ENCODE peak calls at places on chromosomes 13 and 19, in seven cellular contexts. I, W, M, O, G, K and A are unnamed samples.
A peak's percentile ranks its signal among the peaks of the same experiment; 100 is the strongest.

GRCh38 chr13:25468330-25469178 is 96.8 kb downstream of the ATP8A2 start:
- DNase-seq in O (no peak), I (peak; percentile 61), G (no peak), W (no peak), K (no peak), M (no peak), A (peak; percentile 85)

GRCh38 chr13:87889241-87889640 is 218.1 kb downstream of the SLITRK5 start:
- DNase-seq in G (no peak), O (no peak), I (no peak), W (no peak), K (no peak), M (no peak), A (no peak)

GRCh38 chr19:5805465-5806132 is 732 bp downstream of the NRTN start:
- DNase-seq in I (peak; percentile 93), K (peak; percentile 88), O (peak; percentile 63), M (no peak), W (peak; percentile 89), G (peak; percentile 23), A (peak; percentile 95)

GRCh38 chr19:7575426-7576040 is 20.1 kb upstream of the CAMSAP3 start:
- DNase-seq in I (no peak), G (no peak), O (peak; percentile 30), K (no peak), M (peak; percentile 28), W (peak; percentile 30), A (no peak)

GRCh38 chr19:19459707-19460251 is 54.3 kb downstream of the GATAD2A start:
- DNase-seq in K (peak; percentile 78), W (no peak), M (peak; percentile 84), G (peak; percentile 58), O (peak; percentile 63), I (no peak), A (no peak)

GRCh38 chr19:19900574-19901444 is at the start of gene ZNF93:
- DNase-seq in W (peak; percentile 94), K (peak; percentile 89), G (peak; percentile 98), I (peak; percentile 97), O (peak; percentile 94), M (peak; percentile 96), A (peak; percentile 82)

GRCh38 chr13:110047511-110047910 is 259.4 kb downstream of the COL4A1 start:
- DNase-seq in M (peak; percentile 94), G (peak; percentile 92), K (no peak), O (no peak), W (no peak), I (peak; percentile 42), A (no peak)

GRCh38 chr19:47756953-47757608 is 11.7 kb downstream of the NOP53 start:
- DNase-seq in I (no peak), K (peak; percentile 52), M (no peak), G (no peak), O (no peak), W (no peak), A (no peak)

GRCh38 chr19:38057954-38058690 is 151.1 kb downstream of the SIPA1L3 start:
- DNase-seq in O (no peak), G (no peak), M (no peak), W (peak; percentile 49), I (no peak), K (peak; percentile 77), A (no peak)

GRCh38 chr19:53463263-53463662 is 4.3 kb upstream of the ZNF813 start:
- DNase-seq in K (no peak), O (no peak), M (peak; percentile 7), I (peak; percentile 12), W (no peak), G (peak; percentile 13), A (peak; percentile 19)

DNA sequence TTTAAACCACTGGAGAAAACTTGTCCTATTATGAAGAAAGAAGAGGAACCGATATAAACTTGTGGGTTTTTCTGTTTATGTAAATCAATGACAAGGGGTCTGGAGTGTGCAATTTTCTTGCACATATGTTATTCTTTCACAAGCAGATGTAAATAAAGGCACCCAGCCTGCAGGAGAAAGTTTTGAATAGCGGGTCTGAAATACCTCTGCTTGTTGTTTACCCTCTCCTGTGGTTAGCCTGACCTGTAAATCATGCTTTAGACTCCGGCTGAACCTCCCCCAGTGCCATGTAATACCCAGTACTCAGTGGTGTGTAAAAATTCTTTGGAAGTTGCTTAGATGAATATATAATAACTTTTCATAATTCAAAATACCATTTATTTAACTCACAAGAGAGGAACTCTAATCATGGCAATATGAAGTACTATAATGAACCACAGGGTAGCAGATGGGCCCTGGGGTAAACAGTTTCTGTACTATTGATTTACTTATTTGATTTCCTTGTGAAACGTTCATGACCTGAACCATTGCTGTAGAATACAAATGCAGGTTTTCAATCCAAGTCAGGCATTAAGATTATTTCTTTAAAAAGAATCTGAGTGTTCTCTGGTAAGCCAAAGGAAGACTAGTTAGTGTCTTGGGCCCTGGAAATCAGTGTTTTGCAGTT is 245.1 kb downstream of the LMO7 start:
- DNase-seq in O (no peak), G (peak; percentile 91), I (no peak), M (no peak), K (no peak), W (no peak), A (no peak)
- TF ChIP-seq CTCF in O (no peak), G (no peak), I (no peak), M (no peak), K (no peak), W (no peak), A (no peak)

DNA sequence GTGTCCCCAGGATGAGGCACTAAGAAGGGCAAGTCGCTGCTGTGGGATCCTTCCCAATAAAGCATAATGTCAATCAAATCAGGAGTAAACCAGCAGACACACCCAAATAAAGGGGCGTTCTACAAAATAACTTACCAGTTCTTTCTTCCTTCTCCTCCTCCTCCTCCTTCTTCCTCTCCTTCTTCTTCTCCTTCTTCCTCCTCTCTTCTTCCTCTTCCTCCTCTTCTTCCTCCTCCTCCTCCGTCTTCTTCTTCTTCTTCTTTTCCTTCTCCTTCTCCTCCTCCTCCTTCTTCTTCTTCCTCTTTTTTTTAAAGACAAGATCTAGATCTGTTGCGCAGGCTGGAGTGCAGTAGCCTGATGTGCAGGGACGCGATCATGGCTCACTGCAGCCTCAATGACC is 225.8 kb downstream of the UQCRFS1 start:
- DNase-seq in K (no peak), O (no peak), W (no peak), I (no peak), M (no peak), G (no peak), A (no peak)
- TF ChIP-seq CTCF in K (no peak), O (no peak), W (no peak), I (no peak), M (no peak), G (no peak), A (no peak)

DNA sequence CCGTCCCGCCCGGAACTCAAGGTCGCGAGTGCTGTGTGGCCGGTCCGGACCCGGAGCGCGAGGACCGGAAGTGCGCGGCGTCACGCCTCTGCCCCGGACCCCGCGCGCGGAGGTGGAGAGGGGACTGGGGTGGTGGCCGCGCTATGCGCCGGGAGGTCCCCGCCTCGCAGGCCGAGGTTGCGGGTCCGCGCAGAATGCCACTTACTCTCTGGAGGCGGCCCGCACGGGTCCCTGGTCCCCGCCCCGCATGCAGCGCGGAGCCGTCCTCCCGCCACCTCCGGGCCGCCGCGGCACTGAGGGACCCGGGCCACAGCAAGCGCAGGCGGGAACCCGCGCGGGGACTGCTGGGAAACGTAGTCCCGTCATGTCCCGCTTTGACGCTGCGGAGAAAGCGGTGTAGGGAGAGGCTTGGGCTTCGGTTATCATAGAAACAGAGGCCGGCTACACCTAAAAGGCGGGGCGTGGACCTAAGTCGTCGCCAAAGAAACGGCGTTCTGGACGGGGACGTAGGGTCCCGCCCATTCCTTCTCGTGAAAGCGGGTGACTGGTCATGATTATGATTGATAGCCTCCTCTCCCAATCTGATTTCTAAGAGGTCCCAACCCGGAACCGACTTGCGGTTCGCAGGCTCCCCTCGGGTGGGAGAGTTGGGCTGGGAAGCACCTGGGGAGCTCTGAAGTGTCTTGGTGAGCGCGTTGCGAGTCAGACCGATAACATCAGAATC is at the start of gene ZNF837:
- DNase-seq in M (peak; percentile 100), W (peak; percentile 99), O (peak; percentile 99), K (peak; percentile 99), G (peak; percentile 100), I (peak; percentile 100), A (peak; percentile 95)
- TF ChIP-seq CTCF in M (no peak), W (no peak), O (no peak), K (no peak), G (no peak), I (no peak), A (no peak)

GRCh38 chr19:22609630-22610029 is 24.5 kb upstream of the ZNF492 start:
- DNase-seq in O (no peak), M (no peak), G (no peak), K (no peak), I (no peak), W (no peak), A (no peak)

GRCh38 chr19:22606212-22606553 is 27.9 kb upstream of the ZNF492 start:
- DNase-seq in K (no peak), G (no peak), I (no peak), O (no peak), W (no peak), M (no peak), A (no peak)

GRCh38 chr19:22606954-22607652 is 27.0 kb upstream of the ZNF492 start:
- DNase-seq in K (no peak), W (no peak), G (no peak), O (no peak), M (no peak), I (no peak), A (no peak)

GRCh38 chr19:22608441-22608840 is 25.7 kb upstream of the ZNF492 start:
- DNase-seq in O (no peak), G (no peak), I (no peak), K (no peak), M (no peak), W (no peak), A (no peak)

GRCh38 chr19:22607653-22608430 is 26.3 kb upstream of the ZNF492 start:
- DNase-seq in G (no peak), M (no peak), I (no peak), K (no peak), W (no peak), O (no peak), A (no peak)
- TF ChIP-seq CTCF in G (no peak), M (no peak), I (no peak), K (no peak), W (no peak), O (no peak), A (no peak)

DNA sequence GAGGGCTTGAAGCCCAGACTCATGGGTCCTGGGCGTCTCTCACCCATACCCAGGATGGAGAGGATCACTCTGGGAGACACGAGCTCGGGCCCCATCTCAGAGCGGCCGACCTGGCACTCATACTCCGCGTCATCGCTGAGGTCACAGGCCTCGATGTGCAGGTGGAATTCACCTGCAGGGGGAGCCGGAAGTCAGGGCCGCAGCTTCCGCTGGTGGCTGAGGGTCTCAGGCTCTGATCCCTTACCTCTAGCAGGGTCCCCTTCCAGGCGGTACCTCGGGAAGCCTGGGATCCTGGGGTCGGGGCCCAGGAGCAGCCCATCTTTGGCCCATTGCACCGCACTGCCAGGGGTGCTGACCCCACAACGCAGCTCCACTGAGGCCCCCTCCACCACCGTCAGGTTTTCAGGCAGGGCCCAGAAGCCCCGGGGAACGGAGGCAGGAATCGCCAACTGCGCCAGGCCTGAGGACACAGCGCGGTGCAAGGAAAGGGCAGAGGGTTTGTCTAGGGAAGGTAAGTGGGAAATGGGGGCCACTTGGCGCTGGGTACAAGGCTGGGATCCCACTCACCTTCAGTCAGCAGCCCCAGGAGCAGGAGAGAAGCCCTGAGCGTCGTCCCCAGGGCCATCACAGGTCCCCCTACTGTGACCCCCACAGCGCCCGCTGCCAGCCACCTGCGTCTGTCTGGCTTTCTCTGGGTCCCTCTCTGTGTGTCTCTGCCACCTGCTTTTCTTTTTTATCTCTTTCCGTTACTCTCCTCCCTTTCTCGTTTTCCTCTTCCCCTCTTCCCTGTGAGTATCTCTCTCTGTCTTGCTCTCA is 883 bp downstream of the NPHS1 start:
- DNase-seq in I (peak; percentile 56), O (no peak), W (peak; percentile 63), K (peak; percentile 62), G (no peak), M (no peak), A (peak; percentile 57)
- TF ChIP-seq CTCF in I (peak; percentile 2), O (no peak), W (peak; percentile 53), K (no peak), G (no peak), M (no peak), A (peak; percentile 45)